ENCODE peak calls at places on chromosomes 5 and 9, in seven cellular contexts. T is AML-193; W is ELR; X is stimulated activated CD4-positive, alpha-beta T cell treated with anti-CD3 and anti-CD28 coated beads, TNF-alpha, amount 100 ng/mL, for 4 hours; H is pulmonary artery endothelial cell; I is HTR-8/SVneo; A is globus pallidus. J is an unnamed sample.

GRCh38 chr5:62489471-62489870 is 76.9 kb downstream of the IPO11 start:
- DNase-seq in T (no peak), W (no peak), X (no peak), H (no peak), I (no peak), A (no peak), J (no peak)

GRCh38 chr5:446864-447263 is 3.9 kb downstream of the EXOC3 start:
- DNase-seq in T (peak), W (peak), X (no peak), H (no peak), I (peak), A (no peak), J (no peak)

GRCh38 chr5:96222129-96222528 is 210.9 kb downstream of the PCSK1 start:
- DNase-seq in T (no peak), W (no peak), X (no peak), H (no peak), I (no peak), A (no peak), J (no peak)

GRCh38 chr5:218457-219289 is 553 bp downstream of the SDHA start:
- DNase-seq in T (no peak), W (peak), X (no peak), H (no peak), I (no peak), A (peak), J (no peak)

GRCh38 chr9:31335529-31336234 is 1048.8 kb upstream of the ACO1 start:
- DNase-seq in T (no peak), W (no peak), X (no peak), H (no peak), I (no peak), A (no peak), J (no peak)

GRCh38 chr5:21880164-21880563 is 973.0 kb downstream of the CDH12 start:
- DNase-seq in T (no peak), W (no peak), X (no peak), H (no peak), I (no peak), A (no peak), J (no peak)

GRCh38 chr9:136551401-136552116 is 5.7 kb upstream of the NOTCH1 start:
- DNase-seq in T (no peak), W (peak), X (no peak), H (no peak), I (peak), A (no peak), J (peak)

GRCh38 chr5:74251106-74252032 is 389.2 kb downstream of the ENC1 start:
- DNase-seq in T (peak), W (peak), X (no peak), H (peak), I (peak), A (no peak), J (peak)

GRCh38 chr9:84206801-84207200 is 133.8 kb downstream of the SLC28A3 start:
- DNase-seq in T (no peak), W (no peak), X (no peak), H (no peak), I (no peak), A (no peak), J (no peak)

GRCh38 chr5:1800470-1801060 is 642 bp upstream of the NDUFS6 start:
- DNase-seq in T (no peak), W (peak), X (no peak), H (no peak), I (no peak), A (peak), J (no peak)

GRCh38 chr9:87442451-87442850 is 55.2 kb upstream of the DAPK1 start:
- DNase-seq in T (no peak), W (no peak), X (no peak), H (no peak), I (no peak), A (no peak), J (no peak)

GRCh38 chr9:92508018-92508417 is 25.7 kb upstream of the ASPN start:
- DNase-seq in T (no peak), W (no peak), X (no peak), H (no peak), I (no peak), A (no peak), J (no peak)

GRCh38 chr9:94971378-94972131 is 245.1 kb downstream of the AOPEP start:
- DNase-seq in T (no peak), W (no peak), X (no peak), H (no peak), I (no peak), A (no peak), J (no peak)

GRCh38 chr5:180795771-180796313 is 6.8 kb downstream of the MGAT1 start:
- DNase-seq in T (no peak), W (no peak), X (no peak), H (no peak), I (no peak), A (no peak), J (no peak)

GRCh38 chr5:51382759-51383493 is at the start of gene ISL1:
- DNase-seq in T (no peak), W (peak), X (no peak), H (peak), I (peak), A (peak), J (no peak)

GRCh38 chr5:122172207-122172606 is 42.9 kb downstream of the ZNF474 start:
- DNase-seq in T (no peak), W (no peak), X (no peak), H (no peak), I (no peak), A (no peak), J (no peak)

GRCh38 chr5:146539973-146540372 is 24.0 kb upstream of the GPR151 start:
- DNase-seq in T (no peak), W (no peak), X (no peak), H (no peak), I (no peak), A (no peak), J (no peak)

GRCh38 chr5:143791848-143792701 is 19.9 kb upstream of the HMHB1 start:
- DNase-seq in T (no peak), W (no peak), X (no peak), H (no peak), I (no peak), A (peak), J (no peak)

GRCh38 chr9:3879315-3879714 is 353.5 kb upstream of the RFX3 start:
- DNase-seq in T (no peak), W (no peak), X (no peak), H (no peak), I (no peak), A (no peak), J (no peak)

GRCh38 chr5:35656721-35657120 is 39.1 kb downstream of the SPEF2 start:
- DNase-seq in T (no peak), W (no peak), X (no peak), H (no peak), I (no peak), A (no peak), J (no peak)

GRCh38 chr5:5353681-5354080 is 68.8 kb upstream of the ICE1 start:
- DNase-seq in T (no peak), W (no peak), X (no peak), H (no peak), I (no peak), A (no peak), J (no peak)

GRCh38 chr9:133242991-133243390 is 32.0 kb downstream of the ABO start:
- DNase-seq in T (no peak), W (no peak), X (no peak), H (no peak), I (no peak), A (no peak), J (no peak)

GRCh38 chr5:163612358-163613149 is 107.1 kb downstream of the MAT2B start:
- DNase-seq in T (no peak), W (peak), X (no peak), H (no peak), I (no peak), A (no peak), J (no peak)

GRCh38 chr9:107706706-107707105 is 217.1 kb upstream of the KLF4 start:
- DNase-seq in T (no peak), W (no peak), X (no peak), H (no peak), I (no peak), A (no peak), J (no peak)

GRCh38 chr5:119388619-119389190 is 32.9 kb downstream of the TNFAIP8 start:
- DNase-seq in T (no peak), W (no peak), X (no peak), H (no peak), I (no peak), A (no peak), J (no peak)

GRCh38 chr5:139765040-139765408 is 30.6 kb upstream of the PSD2 start:
- DNase-seq in T (no peak), W (no peak), X (no peak), H (no peak), I (no peak), A (peak), J (no peak)

GRCh38 chr5:161925960-161926359 is 78.0 kb downstream of the GABRA1 start:
- DNase-seq in T (no peak), W (no peak), X (no peak), H (no peak), I (no peak), A (no peak), J (no peak)

GRCh38 chr9:105067895-105068580 is 140.1 kb upstream of the ABCA1 start:
- DNase-seq in T (peak), W (peak), X (no peak), H (no peak), I (no peak), A (no peak), J (no peak)

GRCh38 chr9:78001946-78002731 is 29.5 kb downstream of the GNAQ start:
- DNase-seq in T (no peak), W (peak), X (no peak), H (no peak), I (no peak), A (no peak), J (no peak)

GRCh38 chr9:112278152-112278551 is 55.3 kb downstream of the PTBP3 start:
- DNase-seq in T (no peak), W (no peak), X (no peak), H (no peak), I (no peak), A (no peak), J (no peak)

J was measured in H54.